ENCODE peak calls at places on chromosomes 3 and 15, in nine cellular contexts. One of them, this sample, is unnamed.

GRCh38 chr15:99436472-99437314 is 129.1 kb upstream of the MEF2A start:
- DNase-seq in fibroblast of the conjunctiva: no peak
- DNase-seq in activated CD4-positive, CD25-positive, alpha-beta regulatory T cell: no peak
- DNase-seq in cardiac muscle cell: no peak
- DNase-seq in progenitor cell of endocrine pancreas: no peak
- DNase-seq in Right ventricle myocardium superior: peak
- DNase-seq in nephron progenitor cell: no peak
- DNase-seq in neural crest cell: no peak
- DNase-seq in M059J: no peak
- DNase-seq in this sample: no peak

GRCh38 chr3:25587526-25587925 is 77.2 kb downstream of the TOP2B start:
- DNase-seq in activated CD4-positive, CD25-positive, alpha-beta regulatory T cell: no peak
- DNase-seq in progenitor cell of endocrine pancreas: no peak
- DNase-seq in neural crest cell: no peak
- DNase-seq in Right ventricle myocardium superior: no peak
- DNase-seq in fibroblast of the conjunctiva: peak
- DNase-seq in nephron progenitor cell: no peak
- DNase-seq in M059J: no peak
- DNase-seq in cardiac muscle cell: peak
- DNase-seq in this sample: no peak

GRCh38 chr15:40756938-40757337 is 1.9 kb upstream of the RMDN3 start:
- DNase-seq in neural crest cell: no peak
- DNase-seq in Right ventricle myocardium superior: no peak
- DNase-seq in progenitor cell of endocrine pancreas: no peak
- DNase-seq in M059J: no peak
- DNase-seq in activated CD4-positive, CD25-positive, alpha-beta regulatory T cell: no peak
- DNase-seq in cardiac muscle cell: no peak
- DNase-seq in fibroblast of the conjunctiva: no peak
- DNase-seq in nephron progenitor cell: no peak
- DNase-seq in this sample: no peak

GRCh38 chr15:71103102-71103676 is 12.1 kb upstream of the THSD4 start:
- DNase-seq in nephron progenitor cell: no peak
- DNase-seq in M059J: peak
- DNase-seq in activated CD4-positive, CD25-positive, alpha-beta regulatory T cell: no peak
- DNase-seq in cardiac muscle cell: peak
- DNase-seq in progenitor cell of endocrine pancreas: no peak
- DNase-seq in neural crest cell: peak
- DNase-seq in fibroblast of the conjunctiva: no peak
- DNase-seq in Right ventricle myocardium superior: peak
- DNase-seq in this sample: no peak

GRCh38 chr3:33144433-33144832 is 30.6 kb downstream of the CRTAP start:
- DNase-seq in cardiac muscle cell: no peak
- DNase-seq in fibroblast of the conjunctiva: no peak
- DNase-seq in M059J: no peak
- DNase-seq in neural crest cell: no peak
- DNase-seq in progenitor cell of endocrine pancreas: no peak
- DNase-seq in Right ventricle myocardium superior: no peak
- DNase-seq in activated CD4-positive, CD25-positive, alpha-beta regulatory T cell: no peak
- DNase-seq in nephron progenitor cell: peak
- DNase-seq in this sample: no peak

GRCh38 chr15:27844018-27844666 is 255.0 kb downstream of the OCA2 start:
- DNase-seq in neural crest cell: no peak
- DNase-seq in progenitor cell of endocrine pancreas: no peak
- DNase-seq in cardiac muscle cell: peak
- DNase-seq in activated CD4-positive, CD25-positive, alpha-beta regulatory T cell: no peak
- DNase-seq in nephron progenitor cell: no peak
- DNase-seq in M059J: peak
- DNase-seq in Right ventricle myocardium superior: no peak
- DNase-seq in fibroblast of the conjunctiva: no peak
- DNase-seq in this sample: no peak

GRCh38 chr15:63948971-63949370 is 97.3 kb downstream of the DAPK2 start:
- DNase-seq in cardiac muscle cell: no peak
- DNase-seq in M059J: peak
- DNase-seq in Right ventricle myocardium superior: no peak
- DNase-seq in nephron progenitor cell: no peak
- DNase-seq in progenitor cell of endocrine pancreas: no peak
- DNase-seq in fibroblast of the conjunctiva: no peak
- DNase-seq in activated CD4-positive, CD25-positive, alpha-beta regulatory T cell: no peak
- DNase-seq in neural crest cell: no peak
- DNase-seq in this sample: no peak

GRCh38 chr3:138547342-138547975 is 46.6 kb downstream of the CEP70 start:
- DNase-seq in cardiac muscle cell: no peak
- DNase-seq in Right ventricle myocardium superior: no peak
- DNase-seq in progenitor cell of endocrine pancreas: no peak
- DNase-seq in neural crest cell: no peak
- DNase-seq in nephron progenitor cell: no peak
- DNase-seq in fibroblast of the conjunctiva: no peak
- DNase-seq in M059J: no peak
- DNase-seq in activated CD4-positive, CD25-positive, alpha-beta regulatory T cell: no peak
- DNase-seq in this sample: no peak

GRCh38 chr3:132210476-132211346 is 106.5 kb upstream of the ACP3 start:
- DNase-seq in neural crest cell: peak
- DNase-seq in nephron progenitor cell: peak
- DNase-seq in progenitor cell of endocrine pancreas: peak
- DNase-seq in fibroblast of the conjunctiva: no peak
- DNase-seq in activated CD4-positive, CD25-positive, alpha-beta regulatory T cell: no peak
- DNase-seq in M059J: peak
- DNase-seq in cardiac muscle cell: no peak
- DNase-seq in Right ventricle myocardium superior: no peak
- DNase-seq in this sample: no peak

GRCh38 chr15:100133981-100134711 is 207.6 kb downstream of the ADAMTS17 start:
- DNase-seq in nephron progenitor cell: no peak
- DNase-seq in Right ventricle myocardium superior: no peak
- DNase-seq in neural crest cell: no peak
- DNase-seq in progenitor cell of endocrine pancreas: no peak
- DNase-seq in cardiac muscle cell: no peak
- DNase-seq in M059J: no peak
- DNase-seq in activated CD4-positive, CD25-positive, alpha-beta regulatory T cell: no peak
- DNase-seq in fibroblast of the conjunctiva: no peak
- DNase-seq in this sample: no peak

GRCh38 chr15:70154440-70155347 is 57.0 kb upstream of the TLE3 start:
- DNase-seq in activated CD4-positive, CD25-positive, alpha-beta regulatory T cell: no peak
- DNase-seq in cardiac muscle cell: peak
- DNase-seq in neural crest cell: peak
- DNase-seq in fibroblast of the conjunctiva: no peak
- DNase-seq in nephron progenitor cell: peak
- DNase-seq in Right ventricle myocardium superior: peak
- DNase-seq in M059J: peak
- DNase-seq in progenitor cell of endocrine pancreas: no peak
- DNase-seq in this sample: no peak

GRCh38 chr15:39118510-39118909 is 462.4 kb upstream of the THBS1 start:
- DNase-seq in Right ventricle myocardium superior: no peak
- DNase-seq in cardiac muscle cell: peak
- DNase-seq in M059J: peak
- DNase-seq in nephron progenitor cell: no peak
- DNase-seq in progenitor cell of endocrine pancreas: no peak
- DNase-seq in neural crest cell: no peak
- DNase-seq in fibroblast of the conjunctiva: no peak
- DNase-seq in activated CD4-positive, CD25-positive, alpha-beta regulatory T cell: no peak
- DNase-seq in this sample: no peak

GRCh38 chr15:36925671-36926421 is 174.5 kb downstream of the MEIS2 start:
- DNase-seq in neural crest cell: no peak
- DNase-seq in M059J: peak
- DNase-seq in cardiac muscle cell: no peak
- DNase-seq in fibroblast of the conjunctiva: no peak
- DNase-seq in Right ventricle myocardium superior: no peak
- DNase-seq in progenitor cell of endocrine pancreas: no peak
- DNase-seq in nephron progenitor cell: no peak
- DNase-seq in activated CD4-positive, CD25-positive, alpha-beta regulatory T cell: no peak
- DNase-seq in this sample: no peak

GRCh38 chr15:89051875-89052274 is 36.4 kb upstream of the ABHD2 start:
- DNase-seq in M059J: peak
- DNase-seq in activated CD4-positive, CD25-positive, alpha-beta regulatory T cell: no peak
- DNase-seq in neural crest cell: no peak
- DNase-seq in Right ventricle myocardium superior: no peak
- DNase-seq in nephron progenitor cell: no peak
- DNase-seq in progenitor cell of endocrine pancreas: no peak
- DNase-seq in fibroblast of the conjunctiva: peak
- DNase-seq in cardiac muscle cell: peak
- DNase-seq in this sample: no peak

GRCh38 chr3:127485396-127486170 is 105.0 kb downstream of the TPRA1 start:
- DNase-seq in progenitor cell of endocrine pancreas: peak
- DNase-seq in fibroblast of the conjunctiva: no peak
- DNase-seq in activated CD4-positive, CD25-positive, alpha-beta regulatory T cell: no peak
- DNase-seq in neural crest cell: no peak
- DNase-seq in Right ventricle myocardium superior: no peak
- DNase-seq in M059J: peak
- DNase-seq in cardiac muscle cell: no peak
- DNase-seq in nephron progenitor cell: no peak
- DNase-seq in this sample: no peak

GRCh38 chr15:42048821-42049200 is 28.0 kb upstream of the PLA2G4E start:
- DNase-seq in nephron progenitor cell: no peak
- DNase-seq in M059J: no peak
- DNase-seq in neural crest cell: no peak
- DNase-seq in Right ventricle myocardium superior: no peak
- DNase-seq in progenitor cell of endocrine pancreas: no peak
- DNase-seq in cardiac muscle cell: no peak
- DNase-seq in activated CD4-positive, CD25-positive, alpha-beta regulatory T cell: no peak
- DNase-seq in fibroblast of the conjunctiva: no peak
- DNase-seq in this sample: no peak

GRCh38 chr3:84772841-84773240 is 185.9 kb upstream of the CADM2 start:
- DNase-seq in nephron progenitor cell: no peak
- DNase-seq in activated CD4-positive, CD25-positive, alpha-beta regulatory T cell: no peak
- DNase-seq in Right ventricle myocardium superior: no peak
- DNase-seq in cardiac muscle cell: no peak
- DNase-seq in neural crest cell: no peak
- DNase-seq in M059J: no peak
- DNase-seq in progenitor cell of endocrine pancreas: no peak
- DNase-seq in fibroblast of the conjunctiva: no peak
- DNase-seq in this sample: no peak

GRCh38 chr3:182608876-182609275 is 184.4 kb upstream of the ATP11B start:
- DNase-seq in Right ventricle myocardium superior: no peak
- DNase-seq in neural crest cell: no peak
- DNase-seq in progenitor cell of endocrine pancreas: no peak
- DNase-seq in M059J: no peak
- DNase-seq in fibroblast of the conjunctiva: no peak
- DNase-seq in nephron progenitor cell: no peak
- DNase-seq in cardiac muscle cell: no peak
- DNase-seq in activated CD4-positive, CD25-positive, alpha-beta regulatory T cell: no peak
- DNase-seq in this sample: no peak

This sample was measured in NCI-H1048.